ENCODE peak calls at places on chromosome 21, in nine cellular contexts. One of them, this sample, is unnamed.

GRCh38 chr21:28636988-28637691 is 355.5 kb downstream of the LTN1 start:
- DNase-seq in WTC11: no peak
- DNase-seq in posterior cingulate gyrus: no peak
- DNase-seq in naive thymus-derived CD8-positive, alpha-beta T cell: no peak
- DNase-seq in left cardiac atrium: no peak
- DNase-seq in COR-L47: no peak
- DNase-seq in H9: no peak
- DNase-seq in T-cell: no peak
- DNase-seq in stimulated activated CD4-positive, alpha-beta T cell treated with anti-CD3 and anti-CD28 coated beads, Interleukin-15, amount 100 ng/mL, for 1 hour: no peak
- DNase-seq in this sample: no peak

GRCh38 chr21:42767561-42767835 is 111.8 kb downstream of the WDR4 start:
- DNase-seq in WTC11: no peak
- DNase-seq in posterior cingulate gyrus: no peak
- DNase-seq in naive thymus-derived CD8-positive, alpha-beta T cell: no peak
- DNase-seq in left cardiac atrium: no peak
- DNase-seq in COR-L47: no peak
- DNase-seq in H9: no peak
- DNase-seq in T-cell: no peak
- DNase-seq in stimulated activated CD4-positive, alpha-beta T cell treated with anti-CD3 and anti-CD28 coated beads, Interleukin-15, amount 100 ng/mL, for 1 hour: no peak
- DNase-seq in this sample: no peak

GRCh38 chr21:33997432-33997831 is 75.9 kb upstream of the MRPS6 start:
- DNase-seq in WTC11: no peak
- DNase-seq in posterior cingulate gyrus: no peak
- DNase-seq in naive thymus-derived CD8-positive, alpha-beta T cell: no peak
- DNase-seq in left cardiac atrium: no peak
- DNase-seq in COR-L47: no peak
- DNase-seq in H9: no peak
- DNase-seq in T-cell: no peak
- DNase-seq in stimulated activated CD4-positive, alpha-beta T cell treated with anti-CD3 and anti-CD28 coated beads, Interleukin-15, amount 100 ng/mL, for 1 hour: no peak
- DNase-seq in this sample: no peak

GRCh38 chr21:43686811-43687565 is 27.6 kb downstream of the RRP1B start:
- DNase-seq in WTC11: no peak
- DNase-seq in posterior cingulate gyrus: no peak
- DNase-seq in naive thymus-derived CD8-positive, alpha-beta T cell: no peak
- DNase-seq in left cardiac atrium: no peak
- DNase-seq in COR-L47: no peak
- DNase-seq in H9: no peak
- DNase-seq in T-cell: no peak
- DNase-seq in stimulated activated CD4-positive, alpha-beta T cell treated with anti-CD3 and anti-CD28 coated beads, Interleukin-15, amount 100 ng/mL, for 1 hour: no peak
- DNase-seq in this sample: no peak

GRCh38 chr21:15742052-15742451 is 12.3 kb downstream of the USP25 start:
- DNase-seq in WTC11: no peak
- DNase-seq in posterior cingulate gyrus: no peak
- DNase-seq in naive thymus-derived CD8-positive, alpha-beta T cell: no peak
- DNase-seq in left cardiac atrium: no peak
- DNase-seq in COR-L47: no peak
- DNase-seq in H9: no peak
- DNase-seq in T-cell: no peak
- DNase-seq in stimulated activated CD4-positive, alpha-beta T cell treated with anti-CD3 and anti-CD28 coated beads, Interleukin-15, amount 100 ng/mL, for 1 hour: no peak
- DNase-seq in this sample: no peak

GRCh38 chr21:25895565-25896205 is 160.9 kb downstream of the GABPA start:
- DNase-seq in WTC11: no peak
- DNase-seq in posterior cingulate gyrus: no peak
- DNase-seq in naive thymus-derived CD8-positive, alpha-beta T cell: no peak
- DNase-seq in left cardiac atrium: no peak
- DNase-seq in COR-L47: peak
- DNase-seq in H9: no peak
- DNase-seq in T-cell: peak
- DNase-seq in stimulated activated CD4-positive, alpha-beta T cell treated with anti-CD3 and anti-CD28 coated beads, Interleukin-15, amount 100 ng/mL, for 1 hour: no peak
- DNase-seq in this sample: no peak

GRCh38 chr21:15754640-15755039 is 24.9 kb downstream of the USP25 start:
- DNase-seq in WTC11: no peak
- DNase-seq in posterior cingulate gyrus: no peak
- DNase-seq in naive thymus-derived CD8-positive, alpha-beta T cell: no peak
- DNase-seq in left cardiac atrium: no peak
- DNase-seq in COR-L47: no peak
- DNase-seq in H9: no peak
- DNase-seq in T-cell: no peak
- DNase-seq in stimulated activated CD4-positive, alpha-beta T cell treated with anti-CD3 and anti-CD28 coated beads, Interleukin-15, amount 100 ng/mL, for 1 hour: no peak
- DNase-seq in this sample: no peak

GRCh38 chr21:40788635-40789034 is 58.3 kb downstream of the DSCAM start:
- DNase-seq in WTC11: no peak
- DNase-seq in posterior cingulate gyrus: no peak
- DNase-seq in naive thymus-derived CD8-positive, alpha-beta T cell: no peak
- DNase-seq in left cardiac atrium: no peak
- DNase-seq in COR-L47: no peak
- DNase-seq in H9: no peak
- DNase-seq in T-cell: no peak
- DNase-seq in stimulated activated CD4-positive, alpha-beta T cell treated with anti-CD3 and anti-CD28 coated beads, Interleukin-15, amount 100 ng/mL, for 1 hour: no peak
- DNase-seq in this sample: no peak

GRCh38 chr21:33674226-33674625 is 31.9 kb downstream of the ITSN1 start:
- DNase-seq in WTC11: no peak
- DNase-seq in posterior cingulate gyrus: no peak
- DNase-seq in naive thymus-derived CD8-positive, alpha-beta T cell: no peak
- DNase-seq in left cardiac atrium: no peak
- DNase-seq in COR-L47: no peak
- DNase-seq in H9: no peak
- DNase-seq in T-cell: no peak
- DNase-seq in stimulated activated CD4-positive, alpha-beta T cell treated with anti-CD3 and anti-CD28 coated beads, Interleukin-15, amount 100 ng/mL, for 1 hour: no peak
- DNase-seq in this sample: no peak

GRCh38 chr21:15343066-15343465 is 278.3 kb upstream of the NRIP1 start:
- DNase-seq in WTC11: no peak
- DNase-seq in posterior cingulate gyrus: no peak
- DNase-seq in naive thymus-derived CD8-positive, alpha-beta T cell: no peak
- DNase-seq in left cardiac atrium: no peak
- DNase-seq in COR-L47: no peak
- DNase-seq in H9: no peak
- DNase-seq in T-cell: no peak
- DNase-seq in stimulated activated CD4-positive, alpha-beta T cell treated with anti-CD3 and anti-CD28 coated beads, Interleukin-15, amount 100 ng/mL, for 1 hour: no peak
- DNase-seq in this sample: no peak

GRCh38 chr21:29843818-29844217 is 96.0 kb downstream of the GRIK1 start:
- DNase-seq in WTC11: no peak
- DNase-seq in posterior cingulate gyrus: no peak
- DNase-seq in naive thymus-derived CD8-positive, alpha-beta T cell: no peak
- DNase-seq in left cardiac atrium: no peak
- DNase-seq in COR-L47: no peak
- DNase-seq in H9: no peak
- DNase-seq in T-cell: no peak
- DNase-seq in stimulated activated CD4-positive, alpha-beta T cell treated with anti-CD3 and anti-CD28 coated beads, Interleukin-15, amount 100 ng/mL, for 1 hour: no peak
- DNase-seq in this sample: no peak

GRCh38 chr21:35843911-35844667 is 216.2 kb downstream of the SETD4 start:
- DNase-seq in WTC11: no peak
- DNase-seq in posterior cingulate gyrus: no peak
- DNase-seq in naive thymus-derived CD8-positive, alpha-beta T cell: no peak
- DNase-seq in left cardiac atrium: peak
- DNase-seq in COR-L47: no peak
- DNase-seq in H9: no peak
- DNase-seq in T-cell: no peak
- DNase-seq in stimulated activated CD4-positive, alpha-beta T cell treated with anti-CD3 and anti-CD28 coated beads, Interleukin-15, amount 100 ng/mL, for 1 hour: no peak
- DNase-seq in this sample: no peak

GRCh38 chr21:42781150-42781980 is 98.0 kb downstream of the WDR4 start:
- DNase-seq in WTC11: peak
- DNase-seq in posterior cingulate gyrus: peak
- DNase-seq in naive thymus-derived CD8-positive, alpha-beta T cell: no peak
- DNase-seq in left cardiac atrium: peak
- DNase-seq in COR-L47: peak
- DNase-seq in H9: peak
- DNase-seq in T-cell: no peak
- DNase-seq in stimulated activated CD4-positive, alpha-beta T cell treated with anti-CD3 and anti-CD28 coated beads, Interleukin-15, amount 100 ng/mL, for 1 hour: no peak
- DNase-seq in this sample: no peak

GRCh38 chr21:46605759-46606426 is 1.0 kb upstream of the S100B start:
- DNase-seq in WTC11: no peak
- DNase-seq in posterior cingulate gyrus: no peak
- DNase-seq in naive thymus-derived CD8-positive, alpha-beta T cell: no peak
- DNase-seq in left cardiac atrium: peak
- DNase-seq in COR-L47: no peak
- DNase-seq in H9: no peak
- DNase-seq in T-cell: peak
- DNase-seq in stimulated activated CD4-positive, alpha-beta T cell treated with anti-CD3 and anti-CD28 coated beads, Interleukin-15, amount 100 ng/mL, for 1 hour: no peak
- DNase-seq in this sample: no peak

GRCh38 chr21:14993072-14993471 is 71.7 kb downstream of the NRIP1 start:
- DNase-seq in WTC11: no peak
- DNase-seq in posterior cingulate gyrus: no peak
- DNase-seq in naive thymus-derived CD8-positive, alpha-beta T cell: no peak
- DNase-seq in left cardiac atrium: no peak
- DNase-seq in COR-L47: no peak
- DNase-seq in H9: no peak
- DNase-seq in T-cell: no peak
- DNase-seq in stimulated activated CD4-positive, alpha-beta T cell treated with anti-CD3 and anti-CD28 coated beads, Interleukin-15, amount 100 ng/mL, for 1 hour: no peak
- DNase-seq in this sample: no peak

GRCh38 chr21:37368536-37369279 is 2.1 kb downstream of the DYRK1A start:
- DNase-seq in WTC11: no peak
- DNase-seq in posterior cingulate gyrus: no peak
- DNase-seq in naive thymus-derived CD8-positive, alpha-beta T cell: no peak
- DNase-seq in left cardiac atrium: no peak
- DNase-seq in COR-L47: no peak
- DNase-seq in H9: no peak
- DNase-seq in T-cell: no peak
- DNase-seq in stimulated activated CD4-positive, alpha-beta T cell treated with anti-CD3 and anti-CD28 coated beads, Interleukin-15, amount 100 ng/mL, for 1 hour: no peak
- DNase-seq in this sample: no peak

GRCh38 chr21:44875341-44875740 is 1.9 kb upstream of the PTTG1IP start:
- DNase-seq in WTC11: no peak
- DNase-seq in posterior cingulate gyrus: no peak
- DNase-seq in naive thymus-derived CD8-positive, alpha-beta T cell: no peak
- DNase-seq in left cardiac atrium: no peak
- DNase-seq in COR-L47: no peak
- DNase-seq in H9: no peak
- DNase-seq in T-cell: no peak
- DNase-seq in stimulated activated CD4-positive, alpha-beta T cell treated with anti-CD3 and anti-CD28 coated beads, Interleukin-15, amount 100 ng/mL, for 1 hour: no peak
- DNase-seq in this sample: no peak

GRCh38 chr21:41360072-41360821 is 1.6 kb upstream of the MX2 start:
- DNase-seq in WTC11: peak
- DNase-seq in posterior cingulate gyrus: no peak
- DNase-seq in naive thymus-derived CD8-positive, alpha-beta T cell: no peak
- DNase-seq in left cardiac atrium: peak
- DNase-seq in COR-L47: no peak
- DNase-seq in H9: peak
- DNase-seq in T-cell: no peak
- DNase-seq in stimulated activated CD4-positive, alpha-beta T cell treated with anti-CD3 and anti-CD28 coated beads, Interleukin-15, amount 100 ng/mL, for 1 hour: no peak
- DNase-seq in this sample: no peak

GRCh38 chr21:46100020-46100419 is 2.1 kb downstream of the COL6A2 start:
- DNase-seq in WTC11: no peak
- DNase-seq in posterior cingulate gyrus: no peak
- DNase-seq in naive thymus-derived CD8-positive, alpha-beta T cell: no peak
- DNase-seq in left cardiac atrium: peak
- DNase-seq in COR-L47: no peak
- DNase-seq in H9: no peak
- DNase-seq in T-cell: no peak
- DNase-seq in stimulated activated CD4-positive, alpha-beta T cell treated with anti-CD3 and anti-CD28 coated beads, Interleukin-15, amount 100 ng/mL, for 1 hour: no peak
- DNase-seq in this sample: no peak

GRCh38 chr21:35144978-35145377 is 95.9 kb upstream of the RUNX1 start:
- DNase-seq in WTC11: no peak
- DNase-seq in posterior cingulate gyrus: no peak
- DNase-seq in naive thymus-derived CD8-positive, alpha-beta T cell: no peak
- DNase-seq in left cardiac atrium: no peak
- DNase-seq in COR-L47: no peak
- DNase-seq in H9: no peak
- DNase-seq in T-cell: no peak
- DNase-seq in stimulated activated CD4-positive, alpha-beta T cell treated with anti-CD3 and anti-CD28 coated beads, Interleukin-15, amount 100 ng/mL, for 1 hour: no peak
- DNase-seq in this sample: no peak

GRCh38 chr21:43876605-43877004 is 11.6 kb downstream of the AGPAT3 start:
- DNase-seq in WTC11: no peak
- DNase-seq in posterior cingulate gyrus: no peak
- DNase-seq in naive thymus-derived CD8-positive, alpha-beta T cell: no peak
- DNase-seq in left cardiac atrium: no peak
- DNase-seq in COR-L47: no peak
- DNase-seq in H9: no peak
- DNase-seq in T-cell: no peak
- DNase-seq in stimulated activated CD4-positive, alpha-beta T cell treated with anti-CD3 and anti-CD28 coated beads, Interleukin-15, amount 100 ng/mL, for 1 hour: no peak
- DNase-seq in this sample: no peak

GRCh38 chr21:40658237-40658636 is 188.7 kb downstream of the DSCAM start:
- DNase-seq in WTC11: no peak
- DNase-seq in posterior cingulate gyrus: no peak
- DNase-seq in naive thymus-derived CD8-positive, alpha-beta T cell: no peak
- DNase-seq in left cardiac atrium: no peak
- DNase-seq in COR-L47: no peak
- DNase-seq in H9: no peak
- DNase-seq in T-cell: no peak
- DNase-seq in stimulated activated CD4-positive, alpha-beta T cell treated with anti-CD3 and anti-CD28 coated beads, Interleukin-15, amount 100 ng/mL, for 1 hour: no peak
- DNase-seq in this sample: no peak

GRCh38 chr21:16358784-16359183 is 629.0 kb downstream of the USP25 start:
- DNase-seq in WTC11: no peak
- DNase-seq in posterior cingulate gyrus: no peak
- DNase-seq in naive thymus-derived CD8-positive, alpha-beta T cell: no peak
- DNase-seq in left cardiac atrium: no peak
- DNase-seq in COR-L47: no peak
- DNase-seq in H9: no peak
- DNase-seq in T-cell: no peak
- DNase-seq in stimulated activated CD4-positive, alpha-beta T cell treated with anti-CD3 and anti-CD28 coated beads, Interleukin-15, amount 100 ng/mL, for 1 hour: no peak
- DNase-seq in this sample: no peak

GRCh38 chr21:17461582-17461981 is 51.3 kb upstream of the CXADR start:
- DNase-seq in WTC11: no peak
- DNase-seq in posterior cingulate gyrus: no peak
- DNase-seq in naive thymus-derived CD8-positive, alpha-beta T cell: no peak
- DNase-seq in left cardiac atrium: no peak
- DNase-seq in COR-L47: no peak
- DNase-seq in H9: no peak
- DNase-seq in T-cell: no peak
- DNase-seq in stimulated activated CD4-positive, alpha-beta T cell treated with anti-CD3 and anti-CD28 coated beads, Interleukin-15, amount 100 ng/mL, for 1 hour: no peak
- DNase-seq in this sample: no peak

GRCh38 chr21:42299324-42300044 is 15.7 kb downstream of the TFF3 start:
- DNase-seq in WTC11: no peak
- DNase-seq in posterior cingulate gyrus: no peak
- DNase-seq in naive thymus-derived CD8-positive, alpha-beta T cell: no peak
- DNase-seq in left cardiac atrium: no peak
- DNase-seq in COR-L47: no peak
- DNase-seq in H9: no peak
- DNase-seq in T-cell: no peak
- DNase-seq in stimulated activated CD4-positive, alpha-beta T cell treated with anti-CD3 and anti-CD28 coated beads, Interleukin-15, amount 100 ng/mL, for 1 hour: no peak
- DNase-seq in this sample: no peak

GRCh38 chr21:21612446-21612845 is 614.2 kb downstream of the NCAM2 start:
- DNase-seq in WTC11: no peak
- DNase-seq in posterior cingulate gyrus: no peak
- DNase-seq in naive thymus-derived CD8-positive, alpha-beta T cell: no peak
- DNase-seq in left cardiac atrium: no peak
- DNase-seq in COR-L47: no peak
- DNase-seq in H9: peak
- DNase-seq in T-cell: no peak
- DNase-seq in stimulated activated CD4-positive, alpha-beta T cell treated with anti-CD3 and anti-CD28 coated beads, Interleukin-15, amount 100 ng/mL, for 1 hour: no peak
- DNase-seq in this sample: no peak

GRCh38 chr21:36641346-36641745 is 57.6 kb upstream of the SIM2 start:
- DNase-seq in WTC11: no peak
- DNase-seq in posterior cingulate gyrus: no peak
- DNase-seq in naive thymus-derived CD8-positive, alpha-beta T cell: no peak
- DNase-seq in left cardiac atrium: no peak
- DNase-seq in COR-L47: no peak
- DNase-seq in H9: no peak
- DNase-seq in T-cell: no peak
- DNase-seq in stimulated activated CD4-positive, alpha-beta T cell treated with anti-CD3 and anti-CD28 coated beads, Interleukin-15, amount 100 ng/mL, for 1 hour: no peak
- DNase-seq in this sample: no peak

GRCh38 chr21:41585199-41585994 is 77.4 kb upstream of the TMPRSS2 start:
- DNase-seq in WTC11: no peak
- DNase-seq in posterior cingulate gyrus: no peak
- DNase-seq in naive thymus-derived CD8-positive, alpha-beta T cell: no peak
- DNase-seq in left cardiac atrium: no peak
- DNase-seq in COR-L47: no peak
- DNase-seq in H9: no peak
- DNase-seq in T-cell: no peak
- DNase-seq in stimulated activated CD4-positive, alpha-beta T cell treated with anti-CD3 and anti-CD28 coated beads, Interleukin-15, amount 100 ng/mL, for 1 hour: no peak
- DNase-seq in this sample: no peak

GRCh38 chr21:43809346-43809799 is 20.0 kb downstream of the RRP1 start:
- DNase-seq in WTC11: no peak
- DNase-seq in posterior cingulate gyrus: no peak
- DNase-seq in naive thymus-derived CD8-positive, alpha-beta T cell: no peak
- DNase-seq in left cardiac atrium: no peak
- DNase-seq in COR-L47: no peak
- DNase-seq in H9: no peak
- DNase-seq in T-cell: no peak
- DNase-seq in stimulated activated CD4-positive, alpha-beta T cell treated with anti-CD3 and anti-CD28 coated beads, Interleukin-15, amount 100 ng/mL, for 1 hour: no peak
- DNase-seq in this sample: no peak

GRCh38 chr21:39119696-39120290 is 63.5 kb downstream of the PSMG1 start:
- DNase-seq in WTC11: no peak
- DNase-seq in posterior cingulate gyrus: no peak
- DNase-seq in naive thymus-derived CD8-positive, alpha-beta T cell: no peak
- DNase-seq in left cardiac atrium: no peak
- DNase-seq in COR-L47: no peak
- DNase-seq in H9: no peak
- DNase-seq in T-cell: no peak
- DNase-seq in stimulated activated CD4-positive, alpha-beta T cell treated with anti-CD3 and anti-CD28 coated beads, Interleukin-15, amount 100 ng/mL, for 1 hour: no peak
- DNase-seq in this sample: no peak

GRCh38 chr21:34812510-34813265 is 143.9 kb downstream of the CLIC6 start:
- DNase-seq in WTC11: no peak
- DNase-seq in posterior cingulate gyrus: no peak
- DNase-seq in naive thymus-derived CD8-positive, alpha-beta T cell: no peak
- DNase-seq in left cardiac atrium: no peak
- DNase-seq in COR-L47: no peak
- DNase-seq in H9: no peak
- DNase-seq in T-cell: no peak
- DNase-seq in stimulated activated CD4-positive, alpha-beta T cell treated with anti-CD3 and anti-CD28 coated beads, Interleukin-15, amount 100 ng/mL, for 1 hour: no peak
- DNase-seq in this sample: no peak

This sample was measured in iPS DF 19.7.